ENCODE peak calls at places on chromosomes 16 and 17, in ten cellular contexts. E is glutamatergic neuron, Q is AG10803, G is thoracic aorta, K is omental fat pad, L is astrocyte of the spinal cord, S is body of pancreas, D is NB4, X is cardiac fibroblast, T is GM10248. O is an unnamed sample.

GRCh38 chr17:75182319-75182568 is 515 bp downstream of the SUMO2 start:
- DNase-seq in E (peak), Q (no peak), G (no peak), K (no peak), L (no peak), S (no peak), D (no peak), X (no peak), T (no peak), O (no peak)

GRCh38 chr17:63989622-63990345 is 8.4 kb upstream of the PRR29 start:
- DNase-seq in E (no peak), Q (no peak), G (no peak), K (no peak), L (no peak), S (no peak), D (no peak), X (no peak), T (no peak), O (no peak)

GRCh38 chr16:70480127-70481105 is 26.0 kb downstream of the FCSK start:
- DNase-seq in E (no peak), Q (no peak), G (no peak), K (no peak), L (no peak), S (no peak), D (no peak), X (no peak), T (no peak), O (no peak)

GRCh38 chr17:7573324-7574080 is 5.9 kb upstream of the CD68 start:
- DNase-seq in E (peak), Q (peak), G (peak), K (no peak), L (peak), S (peak), D (peak), X (peak), T (peak), O (peak)

GRCh38 chr17:1374426-1375177 is 25.4 kb downstream of the YWHAE start:
- DNase-seq in E (no peak), Q (no peak), G (no peak), K (no peak), L (no peak), S (no peak), D (no peak), X (no peak), T (peak), O (no peak)

GRCh38 chr16:69848635-69849545 is 86.8 kb downstream of the WWP2 start:
- DNase-seq in E (no peak), Q (peak), G (peak), K (peak), L (peak), S (peak), D (no peak), X (peak), T (no peak), O (peak)

GRCh38 chr16:48498761-48499600 is 111.0 kb downstream of the N4BP1 start:
- DNase-seq in E (no peak), Q (peak), G (no peak), K (no peak), L (peak), S (peak), D (peak), X (peak), T (no peak), O (peak)

GRCh38 chr17:34163681-34164080 is 91.4 kb upstream of the CCL2 start:
- DNase-seq in E (no peak), Q (peak), G (no peak), K (no peak), L (no peak), S (no peak), D (peak), X (peak), T (no peak), O (no peak)

DNA sequence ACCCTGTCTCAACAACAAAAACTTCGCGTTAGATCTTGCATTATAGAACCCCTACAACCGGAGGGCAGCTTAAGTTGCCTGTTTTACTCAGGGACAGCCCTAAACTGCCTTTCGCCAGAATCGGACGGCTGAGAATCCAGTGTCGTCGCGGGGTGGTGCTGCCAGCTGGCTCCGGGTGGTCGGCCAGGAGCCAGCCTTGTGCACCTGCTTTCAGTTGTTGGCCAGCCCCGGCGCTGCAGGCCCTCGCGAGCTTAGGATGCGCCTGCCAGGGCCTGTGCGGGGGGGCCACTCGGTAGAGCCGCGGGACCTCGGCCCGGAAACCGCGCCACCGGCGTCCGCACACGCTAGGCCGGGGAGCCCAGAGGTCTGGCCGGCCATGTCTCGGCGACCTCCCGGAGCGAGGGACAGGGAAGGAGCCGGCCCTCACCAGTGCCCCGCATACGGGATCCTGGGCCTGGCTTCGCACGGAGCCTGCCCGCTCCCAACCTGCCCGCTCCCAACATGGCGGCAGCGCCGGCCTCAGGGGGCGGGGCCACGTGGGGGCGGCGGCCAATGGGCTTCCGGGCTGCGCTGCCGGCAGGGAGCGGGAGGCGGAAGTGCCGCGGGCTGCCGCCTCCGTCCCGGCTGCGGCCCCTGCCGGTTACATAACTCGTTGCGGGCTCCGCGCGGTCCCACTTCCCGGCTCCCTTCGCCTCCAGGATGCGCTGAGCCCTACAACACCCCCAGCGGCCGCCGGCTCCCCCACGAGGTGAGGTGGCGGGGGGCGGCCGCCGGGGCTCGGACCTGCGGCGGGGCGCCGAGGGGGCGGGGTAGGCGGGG is 14.2 kb downstream of the NAA60 start:
- DNase-seq in E (peak), Q (peak), G (peak), K (peak), L (peak), S (peak), D (peak), X (peak), T (peak), O (peak)
- TF ChIP-seq CTCF in E (peak), Q (peak), G (peak), K (no peak), L (peak), S (peak), D (no peak), X (peak), T (peak), O (peak)

GRCh38 chr16:2150418-2151187 is 2.2 kb downstream of the RAB26 start:
- DNase-seq in E (peak), Q (no peak), G (no peak), K (no peak), L (peak), S (peak), D (peak), X (peak), T (no peak), O (peak)
- TF ChIP-seq CTCF in E (no peak), Q (no peak), G (no peak), K (no peak), L (no peak), S (no peak), D (peak), X (no peak), T (no peak), O (no peak)

GRCh38 chr17:51491416-51491815 is 231.1 kb downstream of the UTP18 start:
- DNase-seq in E (no peak), Q (no peak), G (no peak), K (no peak), L (no peak), S (no peak), D (no peak), X (no peak), T (no peak), O (no peak)

GRCh38 chr17:51486091-51486490 is 225.7 kb downstream of the UTP18 start:
- DNase-seq in E (no peak), Q (no peak), G (no peak), K (no peak), L (no peak), S (peak), D (no peak), X (no peak), T (no peak), O (no peak)

GRCh38 chr17:51486885-51487520 is 226.7 kb downstream of the UTP18 start:
- DNase-seq in E (no peak), Q (no peak), G (no peak), K (no peak), L (no peak), S (no peak), D (no peak), X (no peak), T (no peak), O (no peak)

GRCh38 chr17:51493206-51493605 is 232.9 kb downstream of the UTP18 start:
- DNase-seq in E (no peak), Q (no peak), G (no peak), K (no peak), L (no peak), S (no peak), D (no peak), X (no peak), T (no peak), O (no peak)

GRCh38 chr17:51487947-51488346 is 227.6 kb downstream of the UTP18 start:
- DNase-seq in E (no peak), Q (no peak), G (no peak), K (no peak), L (no peak), S (no peak), D (peak), X (no peak), T (no peak), O (no peak)
- TF ChIP-seq CTCF in E (peak), Q (no peak), G (no peak), K (no peak), L (no peak), S (no peak), D (peak), X (no peak), T (no peak), O (no peak)

GRCh38 chr17:60757437-60757836 is 79.8 kb downstream of the BCAS3 start:
- DNase-seq in E (no peak), Q (no peak), G (no peak), K (no peak), L (no peak), S (no peak), D (no peak), X (no peak), T (no peak), O (no peak)
- TF ChIP-seq CTCF in E (no peak), Q (no peak), G (no peak), K (no peak), L (no peak), S (no peak), D (no peak), X (no peak), T (no peak), O (no peak)

DNA sequence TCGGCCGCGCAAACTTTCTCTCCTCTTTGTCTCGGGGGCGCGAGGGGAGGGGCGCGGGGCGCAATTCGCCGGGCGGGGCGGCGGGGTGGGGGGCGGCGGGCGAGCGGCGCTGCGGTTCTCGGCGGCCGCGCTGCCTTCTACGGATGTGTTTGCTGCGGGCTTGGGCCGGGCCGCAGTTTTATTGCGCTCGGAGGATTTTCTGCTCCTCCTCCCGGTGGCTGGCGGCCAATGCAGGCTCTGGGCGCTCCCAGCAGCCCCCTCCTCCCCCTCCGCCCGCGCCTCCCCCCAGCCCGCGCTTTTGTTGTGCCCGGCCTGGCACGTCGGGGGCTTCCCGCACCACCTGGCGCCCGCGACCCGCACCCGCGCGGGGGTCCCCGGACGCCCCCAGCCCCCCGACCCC is at the start of gene TIMP2:
- DNase-seq in E (peak), Q (peak), G (peak), K (peak), L (peak), S (peak), D (peak), X (peak), T (peak), O (peak)
- TF ChIP-seq CTCF in E (peak), Q (no peak), G (peak), K (no peak), L (peak), S (peak), D (no peak), X (peak), T (peak), O (no peak)

GRCh38 chr17:78151514-78152008 is 5.4 kb downstream of the C17orf99 start:
- DNase-seq in E (no peak), Q (no peak), G (no peak), K (no peak), L (no peak), S (peak), D (no peak), X (no peak), T (no peak), O (peak)
- TF ChIP-seq CTCF in E (no peak), Q (no peak), G (no peak), K (no peak), L (no peak), S (no peak), D (no peak), X (no peak), T (no peak), O (no peak)

DNA sequence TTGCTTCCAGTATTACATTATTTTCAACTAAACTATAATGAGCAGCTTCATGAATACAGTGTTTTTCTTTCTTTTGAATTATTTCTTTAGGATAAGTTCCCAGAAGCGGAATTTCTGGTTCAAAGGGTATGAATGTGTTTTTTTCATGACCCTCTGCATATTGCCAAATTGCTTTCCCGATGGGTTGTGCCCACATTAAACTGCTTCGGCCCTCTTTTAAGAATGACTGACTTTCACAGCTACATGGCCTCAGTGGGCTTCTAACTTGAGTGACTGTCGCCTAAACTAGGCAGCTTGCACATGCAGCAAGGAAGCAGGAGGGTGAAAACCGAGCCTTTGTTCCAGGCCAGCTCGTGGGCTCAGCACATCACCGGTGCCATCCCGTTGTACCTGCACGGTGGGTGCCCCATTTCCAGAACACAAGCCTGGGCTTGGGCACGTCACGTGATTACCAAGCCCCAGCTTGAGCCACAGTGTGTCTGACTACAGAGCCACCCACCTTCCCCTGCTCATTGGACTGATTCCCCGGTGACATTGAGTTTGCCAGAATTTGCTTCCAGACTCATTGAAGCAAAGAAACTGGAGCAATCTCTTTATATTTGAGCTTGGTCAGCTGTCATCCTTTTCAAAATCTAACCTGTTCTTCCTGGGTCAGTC is 112.8 kb downstream of the CLEC16A start:
- DNase-seq in E (no peak), Q (no peak), G (no peak), K (no peak), L (no peak), S (no peak), D (no peak), X (no peak), T (no peak), O (no peak)
- TF ChIP-seq CTCF in E (no peak), Q (no peak), G (no peak), K (no peak), L (no peak), S (no peak), D (no peak), X (no peak), T (no peak), O (no peak)

GRCh38 chr16:81586976-81587625 is 142.5 kb downstream of the CMIP start:
- DNase-seq in E (no peak), Q (no peak), G (no peak), K (no peak), L (no peak), S (no peak), D (no peak), X (no peak), T (no peak), O (no peak)

GRCh38 chr16:81586421-81586820 is 141.8 kb downstream of the CMIP start:
- DNase-seq in E (no peak), Q (no peak), G (no peak), K (no peak), L (no peak), S (no peak), D (no peak), X (no peak), T (no peak), O (no peak)

GRCh38 chr16:81587626-81588160 is 143.1 kb downstream of the CMIP start:
- DNase-seq in E (no peak), Q (no peak), G (no peak), K (no peak), L (no peak), S (no peak), D (no peak), X (no peak), T (no peak), O (no peak)

GRCh38 chr16:81583893-81584705 is 139.5 kb downstream of the CMIP start:
- DNase-seq in E (no peak), Q (peak), G (no peak), K (no peak), L (peak), S (peak), D (no peak), X (peak), T (no peak), O (peak)

DNA sequence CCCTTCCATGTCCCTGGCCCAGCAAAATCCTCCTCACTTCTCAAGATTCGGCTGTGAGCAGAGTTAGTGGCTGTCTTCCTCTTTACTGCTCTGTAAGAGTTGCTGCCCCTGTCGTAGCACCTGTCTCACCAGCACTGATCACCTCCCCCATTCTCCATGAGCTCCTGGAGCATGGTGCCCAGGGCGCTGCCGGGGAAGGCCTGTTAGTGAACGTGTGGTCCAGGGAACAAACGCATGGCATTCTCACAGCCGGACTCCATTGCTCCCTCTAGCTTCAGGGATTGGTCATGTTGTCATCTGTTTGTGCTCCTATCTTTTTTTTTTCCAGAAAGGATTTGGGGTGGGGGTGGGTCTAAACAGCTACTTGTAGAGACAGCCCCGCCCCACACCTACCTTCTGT is 141.2 kb downstream of the CMIP start:
- DNase-seq in E (no peak), Q (no peak), G (no peak), K (no peak), L (no peak), S (no peak), D (peak), X (no peak), T (no peak), O (no peak)
- TF ChIP-seq CTCF in E (peak), Q (peak), G (no peak), K (no peak), L (peak), S (no peak), D (no peak), X (peak), T (no peak), O (no peak)

O was measured in foreskin fibroblast.